ENCODE peak calls at places on chromosomes 12 and 14, in six cellular contexts. One of them, this sample, is unnamed.

GRCh38 chr14:36313898-36314297 is 6.5 kb downstream of the MBIP start:
- DNase-seq in mesenchymal stem cell: no peak
- DNase-seq in activated T-helper 1 cell treated with anti-CD3 and anti-CD28 coated beads, Interleukin-12 subunit alpha, Interleukin-12 subunit beta, Interleukin-2, Interleukin-4 antibody, amounts not matched to agents 30 ng/mL and 10 ng/mL and 1 ng/mL, durations not matched to agents 14 hours and 24 hours and 36 hours: no peak
- DNase-seq in stimulated activated CD8-positive, alpha-beta memory T cell treated with anti-CD3 and anti-CD28 coated beads, Interleukin-4, amount 100 ng/mL, for 4 hours: no peak
- DNase-seq in fibroblast of pulmonary artery: no peak
- DNase-seq in HS-27A: no peak
- DNase-seq in this sample: no peak

GRCh38 chr14:60170948-60171347 is 5.8 kb upstream of the DHRS7 start:
- DNase-seq in fibroblast of pulmonary artery: no peak
- DNase-seq in activated T-helper 1 cell treated with anti-CD3 and anti-CD28 coated beads, Interleukin-12 subunit alpha, Interleukin-12 subunit beta, Interleukin-2, Interleukin-4 antibody, amounts not matched to agents 30 ng/mL and 10 ng/mL and 1 ng/mL, durations not matched to agents 14 hours and 24 hours and 36 hours: no peak
- DNase-seq in HS-27A: no peak
- DNase-seq in stimulated activated CD8-positive, alpha-beta memory T cell treated with anti-CD3 and anti-CD28 coated beads, Interleukin-4, amount 100 ng/mL, for 4 hours: no peak
- DNase-seq in mesenchymal stem cell: no peak
- DNase-seq in this sample: no peak

GRCh38 chr12:41531147-41531829 is 343.2 kb downstream of the PDZRN4 start:
- DNase-seq in activated T-helper 1 cell treated with anti-CD3 and anti-CD28 coated beads, Interleukin-12 subunit alpha, Interleukin-12 subunit beta, Interleukin-2, Interleukin-4 antibody, amounts not matched to agents 30 ng/mL and 10 ng/mL and 1 ng/mL, durations not matched to agents 14 hours and 24 hours and 36 hours: no peak
- DNase-seq in HS-27A: no peak
- DNase-seq in stimulated activated CD8-positive, alpha-beta memory T cell treated with anti-CD3 and anti-CD28 coated beads, Interleukin-4, amount 100 ng/mL, for 4 hours: no peak
- DNase-seq in fibroblast of pulmonary artery: peak
- DNase-seq in mesenchymal stem cell: no peak
- DNase-seq in this sample: no peak

GRCh38 chr12:13436696-13437391 is 240.3 kb downstream of the EMP1 start:
- DNase-seq in HS-27A: peak
- DNase-seq in stimulated activated CD8-positive, alpha-beta memory T cell treated with anti-CD3 and anti-CD28 coated beads, Interleukin-4, amount 100 ng/mL, for 4 hours: no peak
- DNase-seq in activated T-helper 1 cell treated with anti-CD3 and anti-CD28 coated beads, Interleukin-12 subunit alpha, Interleukin-12 subunit beta, Interleukin-2, Interleukin-4 antibody, amounts not matched to agents 30 ng/mL and 10 ng/mL and 1 ng/mL, durations not matched to agents 14 hours and 24 hours and 36 hours: no peak
- DNase-seq in mesenchymal stem cell: peak
- DNase-seq in fibroblast of pulmonary artery: peak
- DNase-seq in this sample: no peak

GRCh38 chr12:75825686-75826085 is 205.9 kb downstream of the PHLDA1 start:
- DNase-seq in activated T-helper 1 cell treated with anti-CD3 and anti-CD28 coated beads, Interleukin-12 subunit alpha, Interleukin-12 subunit beta, Interleukin-2, Interleukin-4 antibody, amounts not matched to agents 30 ng/mL and 10 ng/mL and 1 ng/mL, durations not matched to agents 14 hours and 24 hours and 36 hours: no peak
- DNase-seq in fibroblast of pulmonary artery: peak
- DNase-seq in HS-27A: peak
- DNase-seq in stimulated activated CD8-positive, alpha-beta memory T cell treated with anti-CD3 and anti-CD28 coated beads, Interleukin-4, amount 100 ng/mL, for 4 hours: no peak
- DNase-seq in mesenchymal stem cell: peak
- DNase-seq in this sample: no peak

GRCh38 chr12:85741051-85741450 is 95.2 kb downstream of the RASSF9 start:
- DNase-seq in mesenchymal stem cell: no peak
- DNase-seq in fibroblast of pulmonary artery: no peak
- DNase-seq in stimulated activated CD8-positive, alpha-beta memory T cell treated with anti-CD3 and anti-CD28 coated beads, Interleukin-4, amount 100 ng/mL, for 4 hours: no peak
- DNase-seq in HS-27A: no peak
- DNase-seq in activated T-helper 1 cell treated with anti-CD3 and anti-CD28 coated beads, Interleukin-12 subunit alpha, Interleukin-12 subunit beta, Interleukin-2, Interleukin-4 antibody, amounts not matched to agents 30 ng/mL and 10 ng/mL and 1 ng/mL, durations not matched to agents 14 hours and 24 hours and 36 hours: no peak
- DNase-seq in this sample: no peak

GRCh38 chr12:19431407-19432308 is 7.6 kb upstream of the AEBP2 start:
- DNase-seq in activated T-helper 1 cell treated with anti-CD3 and anti-CD28 coated beads, Interleukin-12 subunit alpha, Interleukin-12 subunit beta, Interleukin-2, Interleukin-4 antibody, amounts not matched to agents 30 ng/mL and 10 ng/mL and 1 ng/mL, durations not matched to agents 14 hours and 24 hours and 36 hours: peak
- DNase-seq in HS-27A: peak
- DNase-seq in mesenchymal stem cell: peak
- DNase-seq in fibroblast of pulmonary artery: peak
- DNase-seq in stimulated activated CD8-positive, alpha-beta memory T cell treated with anti-CD3 and anti-CD28 coated beads, Interleukin-4, amount 100 ng/mL, for 4 hours: no peak
- DNase-seq in this sample: no peak

GRCh38 chr12:976644-977043 is 14.4 kb upstream of the ERC1 start:
- DNase-seq in HS-27A: no peak
- DNase-seq in activated T-helper 1 cell treated with anti-CD3 and anti-CD28 coated beads, Interleukin-12 subunit alpha, Interleukin-12 subunit beta, Interleukin-2, Interleukin-4 antibody, amounts not matched to agents 30 ng/mL and 10 ng/mL and 1 ng/mL, durations not matched to agents 14 hours and 24 hours and 36 hours: no peak
- DNase-seq in stimulated activated CD8-positive, alpha-beta memory T cell treated with anti-CD3 and anti-CD28 coated beads, Interleukin-4, amount 100 ng/mL, for 4 hours: no peak
- DNase-seq in mesenchymal stem cell: no peak
- DNase-seq in fibroblast of pulmonary artery: no peak
- DNase-seq in this sample: no peak

GRCh38 chr12:51077930-51078329 is 5.5 kb downstream of the CSRNP2 start:
- DNase-seq in stimulated activated CD8-positive, alpha-beta memory T cell treated with anti-CD3 and anti-CD28 coated beads, Interleukin-4, amount 100 ng/mL, for 4 hours: no peak
- DNase-seq in activated T-helper 1 cell treated with anti-CD3 and anti-CD28 coated beads, Interleukin-12 subunit alpha, Interleukin-12 subunit beta, Interleukin-2, Interleukin-4 antibody, amounts not matched to agents 30 ng/mL and 10 ng/mL and 1 ng/mL, durations not matched to agents 14 hours and 24 hours and 36 hours: no peak
- DNase-seq in fibroblast of pulmonary artery: no peak
- DNase-seq in HS-27A: no peak
- DNase-seq in mesenchymal stem cell: peak
- DNase-seq in this sample: no peak

GRCh38 chr12:7241404-7242005 is 52.0 kb downstream of the PEX5 start:
- DNase-seq in mesenchymal stem cell: peak
- DNase-seq in HS-27A: peak
- DNase-seq in fibroblast of pulmonary artery: peak
- DNase-seq in activated T-helper 1 cell treated with anti-CD3 and anti-CD28 coated beads, Interleukin-12 subunit alpha, Interleukin-12 subunit beta, Interleukin-2, Interleukin-4 antibody, amounts not matched to agents 30 ng/mL and 10 ng/mL and 1 ng/mL, durations not matched to agents 14 hours and 24 hours and 36 hours: no peak
- DNase-seq in stimulated activated CD8-positive, alpha-beta memory T cell treated with anti-CD3 and anti-CD28 coated beads, Interleukin-4, amount 100 ng/mL, for 4 hours: no peak
- DNase-seq in this sample: no peak

GRCh38 chr12:60935981-60936761 is 1324.0 kb upstream of the USP15 start:
- DNase-seq in activated T-helper 1 cell treated with anti-CD3 and anti-CD28 coated beads, Interleukin-12 subunit alpha, Interleukin-12 subunit beta, Interleukin-2, Interleukin-4 antibody, amounts not matched to agents 30 ng/mL and 10 ng/mL and 1 ng/mL, durations not matched to agents 14 hours and 24 hours and 36 hours: no peak
- DNase-seq in mesenchymal stem cell: no peak
- DNase-seq in fibroblast of pulmonary artery: no peak
- DNase-seq in HS-27A: no peak
- DNase-seq in stimulated activated CD8-positive, alpha-beta memory T cell treated with anti-CD3 and anti-CD28 coated beads, Interleukin-4, amount 100 ng/mL, for 4 hours: no peak
- DNase-seq in this sample: no peak

GRCh38 chr12:1272132-1272531 is 281.1 kb downstream of the ERC1 start:
- DNase-seq in mesenchymal stem cell: no peak
- DNase-seq in activated T-helper 1 cell treated with anti-CD3 and anti-CD28 coated beads, Interleukin-12 subunit alpha, Interleukin-12 subunit beta, Interleukin-2, Interleukin-4 antibody, amounts not matched to agents 30 ng/mL and 10 ng/mL and 1 ng/mL, durations not matched to agents 14 hours and 24 hours and 36 hours: no peak
- DNase-seq in stimulated activated CD8-positive, alpha-beta memory T cell treated with anti-CD3 and anti-CD28 coated beads, Interleukin-4, amount 100 ng/mL, for 4 hours: no peak
- DNase-seq in fibroblast of pulmonary artery: no peak
- DNase-seq in HS-27A: no peak
- DNase-seq in this sample: no peak

This sample was measured in activated naive CD4-positive, alpha-beta T cell.